ENCODE peak calls at places on chromosome 17, in six cellular contexts. Q is transverse colon, X is HCT116, P is mesothelial cell of epicardium, Y is lower lobe of right lung, A is Peyer's patch. S is an unnamed sample.

GRCh38 chr17:29561541-29562517 is 5.0 kb downstream of the ABHD15 start:
- DNase-seq in Q (peak), X (no peak), P (no peak), Y (peak), A (peak), S (peak)

GRCh38 chr17:78238823-78239488 is 7.5 kb downstream of the TMEM235 start:
- DNase-seq in Q (no peak), X (no peak), P (no peak), Y (no peak), A (no peak), S (no peak)

GRCh38 chr17:76872221-76872873 is 4.1 kb downstream of the MGAT5B start:
- DNase-seq in Q (peak), X (peak), P (no peak), Y (no peak), A (no peak), S (no peak)

GRCh38 chr17:48544356-48545021 is 420 bp downstream of the HOXB2 start:
- DNase-seq in Q (peak), X (no peak), P (peak), Y (peak), A (peak), S (peak)

GRCh38 chr17:57806083-57806830 is 43.6 kb downstream of the MRPS23 start:
- DNase-seq in Q (no peak), X (no peak), P (no peak), Y (no peak), A (no peak), S (no peak)

GRCh38 chr17:3754458-3755334 is 31.0 kb downstream of the HASPIN start:
- DNase-seq in Q (peak), X (peak), P (peak), Y (peak), A (peak), S (no peak)

GRCh38 chr17:79616801-79617200 is 6.0 kb upstream of the RBFOX3 start:
- DNase-seq in Q (no peak), X (no peak), P (no peak), Y (peak), A (no peak), S (no peak)

GRCh38 chr17:73600103-73600871 is 44.0 kb downstream of the SDK2 start:
- DNase-seq in Q (no peak), X (no peak), P (no peak), Y (no peak), A (no peak), S (no peak)

GRCh38 chr17:42667088-42667951 is 8.2 kb downstream of the TUBG2 start:
- DNase-seq in Q (peak), X (peak), P (no peak), Y (no peak), A (no peak), S (no peak)

GRCh38 chr17:59842901-59843652 is 49.7 kb downstream of the TUBD1 start:
- DNase-seq in Q (peak), X (peak), P (no peak), Y (peak), A (no peak), S (no peak)

GRCh38 chr17:19744922-19745757 is 3.0 kb downstream of the ALDH3A1 start:
- DNase-seq in Q (peak), X (peak), P (peak), Y (peak), A (peak), S (peak)

GRCh38 chr17:7074931-7075330 is 5.1 kb downstream of the CLEC10A start:
- DNase-seq in Q (no peak), X (no peak), P (no peak), Y (no peak), A (no peak), S (no peak)

GRCh38 chr17:34837796-34838195 is 123.5 kb downstream of the CCT6B start:
- DNase-seq in Q (no peak), X (no peak), P (no peak), Y (no peak), A (no peak), S (no peak)

GRCh38 chr17:79304907-79305306 is 230.3 kb downstream of the ENGASE start:
- DNase-seq in Q (no peak), X (no peak), P (no peak), Y (no peak), A (no peak), S (no peak)

GRCh38 chr17:20706752-20707372 is 127.3 kb downstream of the CDRT15L2 start:
- DNase-seq in Q (peak), X (no peak), P (no peak), Y (no peak), A (no peak), S (no peak)

GRCh38 chr17:35345926-35346771 is 27.3 kb downstream of the SLFN11 start:
- DNase-seq in Q (peak), X (no peak), P (no peak), Y (peak), A (peak), S (peak)

GRCh38 chr17:2214047-2214717 is 89.4 kb downstream of the SMG6 start:
- DNase-seq in Q (peak), X (no peak), P (peak), Y (no peak), A (peak), S (peak)

GRCh38 chr17:2475056-2475455 is 36.6 kb downstream of the METTL16 start:
- DNase-seq in Q (no peak), X (no peak), P (no peak), Y (no peak), A (no peak), S (no peak)

GRCh38 chr17:9218911-9219310 is 197.6 kb downstream of the NTN1 start:
- DNase-seq in Q (no peak), X (no peak), P (no peak), Y (no peak), A (no peak), S (no peak)

GRCh38 chr17:8643855-8644506 is 13.5 kb upstream of the MYH10 start:
- DNase-seq in Q (no peak), X (no peak), P (no peak), Y (no peak), A (no peak), S (no peak)

GRCh38 chr17:17917394-17917793 is 54.8 kb downstream of the TOM1L2 start:
- DNase-seq in Q (no peak), X (no peak), P (no peak), Y (no peak), A (no peak), S (no peak)

GRCh38 chr17:7128174-7128573 is 13.6 kb upstream of the ASGR2 start:
- DNase-seq in Q (no peak), X (no peak), P (no peak), Y (no peak), A (no peak), S (no peak)

GRCh38 chr17:80513892-80514291 is 30.7 kb upstream of the RPTOR start:
- DNase-seq in Q (no peak), X (no peak), P (no peak), Y (no peak), A (no peak), S (no peak)

GRCh38 chr17:77429985-77430752 is 289.4 kb downstream of the SEC14L1 start:
- DNase-seq in Q (peak), X (peak), P (peak), Y (peak), A (peak), S (peak)

GRCh38 chr17:61397086-61397842 is 2.4 kb upstream of the TBX2 start:
- DNase-seq in Q (no peak), X (no peak), P (peak), Y (peak), A (no peak), S (no peak)

GRCh38 chr17:12959441-12959840 is 58.4 kb downstream of the ELAC2 start:
- DNase-seq in Q (no peak), X (no peak), P (no peak), Y (no peak), A (no peak), S (no peak)

GRCh38 chr17:37430051-37430591 is 23.4 kb downstream of the TADA2A start:
- DNase-seq in Q (no peak), X (no peak), P (no peak), Y (no peak), A (no peak), S (no peak)

GRCh38 chr17:62703269-62703775 is 75.9 kb downstream of the MRC2 start:
- DNase-seq in Q (no peak), X (no peak), P (no peak), Y (no peak), A (no peak), S (peak)

GRCh38 chr17:48776602-48777001 is 40.4 kb downstream of the TTLL6 start:
- DNase-seq in Q (no peak), X (no peak), P (no peak), Y (no peak), A (no peak), S (no peak)

DNA sequence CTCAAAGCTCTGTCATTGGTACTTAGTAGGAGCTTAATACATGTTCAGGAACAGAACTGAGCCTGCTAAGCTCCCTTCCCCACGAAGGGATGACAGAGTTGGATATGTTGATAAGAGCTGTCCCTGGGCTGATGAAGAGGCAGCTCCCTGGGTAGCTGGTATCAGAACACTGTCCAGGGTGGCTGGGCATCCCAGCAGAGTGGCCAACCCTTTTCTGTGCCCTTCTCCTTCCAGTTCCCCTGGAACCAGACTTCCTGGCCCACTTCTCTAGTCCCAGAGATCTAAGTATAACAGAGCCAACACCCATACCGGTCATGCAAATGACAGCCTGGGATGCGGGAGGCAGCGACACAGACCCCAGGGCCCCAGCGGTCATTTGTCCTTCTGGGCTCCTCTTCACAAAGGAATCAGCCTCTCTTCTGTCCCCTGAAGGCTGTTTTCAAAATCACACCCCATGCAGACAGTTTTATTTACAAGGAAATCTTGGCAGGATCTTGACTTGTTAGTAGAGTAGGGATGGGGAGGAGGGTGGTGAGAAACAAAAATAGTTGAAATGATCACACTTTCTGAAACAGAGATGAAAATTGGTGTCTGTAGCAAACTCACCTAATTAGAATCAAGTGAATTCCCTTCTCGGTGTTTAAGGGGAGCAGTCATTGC is 1.4 kb upstream of the RHBDL3 start:
- DNase-seq in Q (no peak), X (no peak), P (no peak), Y (peak), A (no peak), S (no peak)
- TF ChIP-seq CTCF in Q (peak), X (peak), P (no peak), Y (no peak), A (no peak), S (no peak)

GRCh38 chr17:16297367-16298139 is 55.7 kb downstream of the CENPV start:
- DNase-seq in Q (peak), X (no peak), P (no peak), Y (no peak), A (no peak), S (no peak)
- TF ChIP-seq CTCF in Q (no peak), X (no peak), P (no peak), Y (no peak), A (no peak), S (no peak)

GRCh38 chr17:1170739-1171138 is 9.0 kb downstream of the ABR start:
- DNase-seq in Q (no peak), X (no peak), P (no peak), Y (no peak), A (no peak), S (no peak)
- TF ChIP-seq CTCF in Q (no peak), X (peak), P (no peak), Y (no peak), A (no peak), S (no peak)

GRCh38 chr17:38916771-38917170 is 8.6 kb upstream of the LASP1NB start:
- DNase-seq in Q (no peak), X (no peak), P (peak), Y (no peak), A (peak), S (peak)

GRCh38 chr17:38917259-38917658 is 8.2 kb upstream of the LASP1NB start:
- DNase-seq in Q (no peak), X (no peak), P (no peak), Y (no peak), A (peak), S (peak)

GRCh38 chr17:38918916-38919315 is 6.5 kb upstream of the LASP1NB start:
- DNase-seq in Q (no peak), X (no peak), P (no peak), Y (no peak), A (peak), S (no peak)

GRCh38 chr17:38919316-38920078 is 5.9 kb upstream of the LASP1NB start:
- DNase-seq in Q (no peak), X (no peak), P (no peak), Y (no peak), A (peak), S (peak)

GRCh38 chr17:38918129-38918913 is 7.1 kb upstream of the LASP1NB start:
- DNase-seq in Q (no peak), X (no peak), P (no peak), Y (no peak), A (peak), S (peak)
- TF ChIP-seq CTCF in Q (no peak), X (no peak), P (no peak), Y (no peak), A (no peak), S (no peak)

GRCh38 chr17:64154321-64155089 is 24.6 kb upstream of the ERN1 start:
- DNase-seq in Q (no peak), X (no peak), P (no peak), Y (no peak), A (no peak), S (no peak)

GRCh38 chr17:64153565-64153964 is 23.6 kb upstream of the ERN1 start:
- DNase-seq in Q (no peak), X (no peak), P (no peak), Y (no peak), A (no peak), S (no peak)

GRCh38 chr17:64150237-64151015 is 20.5 kb upstream of the ERN1 start:
- DNase-seq in Q (no peak), X (no peak), P (no peak), Y (peak), A (no peak), S (no peak)

GRCh38 chr17:64151016-64151368 is 21.0 kb upstream of the ERN1 start:
- DNase-seq in Q (no peak), X (no peak), P (no peak), Y (no peak), A (no peak), S (no peak)

DNA sequence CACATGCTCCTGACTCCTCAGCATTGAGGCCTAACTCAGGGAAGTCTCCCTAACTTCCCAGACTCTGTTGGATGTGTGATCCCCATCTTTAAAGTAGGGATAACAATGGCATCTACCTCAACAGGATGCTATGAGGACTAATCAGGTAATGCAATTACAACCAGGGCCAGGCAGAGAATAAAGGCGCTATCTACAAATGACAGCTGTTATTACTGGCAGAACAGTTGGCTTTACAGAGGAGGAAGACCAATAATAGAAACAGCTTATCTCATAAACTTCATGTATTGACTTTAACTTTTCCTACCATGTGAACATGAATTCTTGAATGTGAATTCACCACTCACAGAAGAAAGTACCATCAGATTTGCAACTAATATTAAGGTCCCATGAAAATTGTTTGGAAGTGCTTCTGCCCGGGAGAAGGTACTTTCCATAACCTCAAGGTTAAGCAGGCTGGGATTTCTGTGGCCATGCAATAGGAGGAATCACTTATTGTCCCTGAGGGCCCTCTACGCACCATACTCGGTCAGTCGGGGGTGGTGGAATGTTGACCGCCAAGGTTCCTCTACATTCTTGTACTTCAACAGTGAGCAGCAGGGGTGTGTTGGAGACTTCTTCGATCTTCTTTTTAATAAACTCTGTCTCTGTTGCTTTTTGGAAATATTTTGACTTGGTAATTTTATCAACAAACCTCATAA is 22.6 kb upstream of the ERN1 start:
- DNase-seq in Q (no peak), X (no peak), P (no peak), Y (no peak), A (no peak), S (no peak)
- TF ChIP-seq CTCF in Q (no peak), X (no peak), P (no peak), Y (no peak), A (no peak), S (no peak)

DNA sequence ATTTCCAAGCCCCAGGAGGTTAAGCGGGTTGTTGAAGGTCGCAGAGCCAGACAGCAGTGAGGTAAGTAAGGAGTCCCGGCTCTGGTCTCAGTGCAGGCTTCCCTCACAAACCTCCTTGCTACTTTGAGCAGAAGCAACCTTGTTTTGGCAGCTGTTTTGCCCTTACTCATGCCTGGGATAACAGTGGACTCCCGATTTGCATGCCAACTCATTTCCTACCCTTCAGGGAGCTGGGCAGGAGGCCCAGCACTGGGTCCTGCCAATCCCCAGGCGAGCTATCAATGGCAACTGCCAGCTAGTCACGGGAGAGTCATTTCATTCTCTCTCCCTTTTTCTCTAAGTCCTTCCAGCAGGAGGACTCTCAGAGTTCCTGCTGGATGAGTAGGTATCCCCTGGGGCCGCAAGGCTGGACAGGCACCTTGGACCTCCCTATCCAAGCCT is 72.0 kb upstream of the KSR1 start:
- DNase-seq in Q (peak), X (no peak), P (no peak), Y (no peak), A (no peak), S (peak)
- TF ChIP-seq CTCF in Q (no peak), X (no peak), P (no peak), Y (no peak), A (no peak), S (no peak)

GRCh38 chr17:72479113-72479512 is 358.3 kb downstream of the SOX9 start:
- DNase-seq in Q (no peak), X (no peak), P (no peak), Y (no peak), A (no peak), S (no peak)
- TF ChIP-seq CTCF in Q (peak), X (peak), P (no peak), Y (no peak), A (no peak), S (no peak)

DNA sequence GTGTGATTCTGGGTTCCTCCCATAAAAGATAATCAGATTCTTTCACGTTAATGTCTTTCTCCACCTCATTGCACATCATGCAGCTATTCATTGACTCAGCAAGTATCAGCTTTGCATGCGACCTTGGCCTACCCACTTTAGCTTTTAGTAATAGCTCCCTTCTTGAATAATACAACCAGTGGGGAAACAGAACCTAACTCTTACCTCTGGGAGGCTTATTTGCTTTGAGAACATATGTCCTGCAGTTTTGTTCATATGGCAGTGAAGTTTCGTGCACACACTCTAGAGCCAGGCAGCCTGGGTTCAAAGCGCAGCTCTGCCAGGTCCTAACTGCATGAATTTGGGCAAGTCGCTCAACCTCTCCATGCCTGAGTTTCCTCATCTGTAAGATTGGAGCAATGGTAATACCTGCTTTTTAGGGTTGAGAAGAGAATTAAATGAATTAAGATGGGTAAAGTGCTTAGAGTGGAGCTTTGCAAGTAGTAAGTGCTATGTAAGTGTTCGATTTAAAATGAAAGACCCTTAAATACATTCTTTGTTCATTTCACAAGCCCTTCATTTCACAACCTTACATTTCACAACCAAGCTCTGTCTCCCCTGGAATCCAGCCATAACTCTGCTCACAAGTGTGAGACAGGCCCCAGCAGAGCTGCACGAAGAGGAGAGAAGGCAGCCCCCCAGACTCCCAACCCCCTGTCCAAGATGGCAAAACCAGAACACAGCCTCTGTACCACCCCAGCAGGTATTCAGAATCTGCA is 29.3 kb downstream of the MAPT start:
- DNase-seq in Q (no peak), X (no peak), P (no peak), Y (no peak), A (no peak), S (no peak)
- TF ChIP-seq CTCF in Q (no peak), X (no peak), P (no peak), Y (no peak), A (no peak), S (no peak)

GRCh38 chr17:81537856-81538555 is 9.8 kb downstream of the FSCN2 start:
- DNase-seq in Q (no peak), X (no peak), P (no peak), Y (no peak), A (no peak), S (no peak)
- TF ChIP-seq CTCF in Q (no peak), X (no peak), P (no peak), Y (no peak), A (no peak), S (no peak)

GRCh38 chr17:74691151-74691550 is 21.6 kb downstream of the CD300LF start:
- DNase-seq in Q (no peak), X (no peak), P (no peak), Y (no peak), A (no peak), S (no peak)
- TF ChIP-seq CTCF in Q (no peak), X (no peak), P (no peak), Y (no peak), A (no peak), S (no peak)